ENCODE peak calls at places on chromosome 15, in four cellular contexts. H, D, E and N are unnamed samples.

GRCh38 chr15:52115598-52116427 is 3.2 kb upstream of the BCL2L10 start:
- DNase-seq in H (no peak), D (no peak), E (no peak), N (no peak)

GRCh38 chr15:84398763-84399701 is 163.5 kb downstream of the GOLGA6L4 start:
- DNase-seq in H (peak), D (no peak), E (no peak), N (no peak)

GRCh38 chr15:91335702-91336101 is 235.6 kb downstream of the SV2B start:
- DNase-seq in H (no peak), D (no peak), E (no peak), N (peak)

GRCh38 chr15:34853001-34853758 is 57.8 kb upstream of the ACTC1 start:
- DNase-seq in H (no peak), D (no peak), E (peak), N (no peak)

GRCh38 chr15:55743615-55743978 is 645 bp upstream of the PRTG start:
- DNase-seq in H (no peak), D (no peak), E (no peak), N (no peak)

GRCh38 chr15:86362556-86362955 is 282.9 kb downstream of the AGBL1 start:
- DNase-seq in H (no peak), D (no peak), E (peak), N (no peak)

GRCh38 chr15:72315706-72316370 is 4.1 kb downstream of the CELF6 start:
- DNase-seq in H (no peak), D (no peak), E (no peak), N (peak)

GRCh38 chr15:50907866-50908208 is 646 bp upstream of the AP4E1 start:
- DNase-seq in H (no peak), D (no peak), E (peak), N (no peak)

GRCh38 chr15:92053727-92054316 is 200.3 kb downstream of the SLCO3A1 start:
- DNase-seq in H (no peak), D (no peak), E (no peak), N (no peak)

GRCh38 chr15:101066501-101067408 is 147.6 kb downstream of the LRRK1 start:
- DNase-seq in H (no peak), D (no peak), E (no peak), N (peak)

GRCh38 chr15:28919201-28919627 is 33.4 kb downstream of the APBA2 start:
- DNase-seq in H (no peak), D (no peak), E (no peak), N (no peak)

GRCh38 chr15:101439285-101439919 is 50.1 kb downstream of the PCSK6 start:
- DNase-seq in H (no peak), D (no peak), E (peak), N (no peak)

GRCh38 chr15:70356062-70356860 is 258.5 kb upstream of the TLE3 start:
- DNase-seq in H (no peak), D (no peak), E (no peak), N (no peak)

GRCh38 chr15:42152921-42153680 is 3.3 kb downstream of the PLA2G4F start:
- DNase-seq in H (peak), D (no peak), E (no peak), N (no peak)

GRCh38 chr15:40279437-40280141 is 3.3 kb downstream of the ANKRD63 start:
- DNase-seq in H (peak), D (peak), E (peak), N (peak)

GRCh38 chr15:40282144-40282869 is 557 bp downstream of the ANKRD63 start:
- DNase-seq in H (no peak), D (no peak), E (peak), N (peak)

GRCh38 chr15:40280260-40281056 is 2.4 kb downstream of the ANKRD63 start:
- DNase-seq in H (no peak), D (no peak), E (no peak), N (no peak)

GRCh38 chr15:40282870-40283614 is at the start of gene ANKRD63:
- DNase-seq in H (no peak), D (no peak), E (no peak), N (no peak)

GRCh38 chr15:40281057-40281850 is 1.6 kb downstream of the ANKRD63 start:
- DNase-seq in H (no peak), D (no peak), E (no peak), N (no peak)
- H3K4me3 ChIP-seq in H (no peak), D (no peak), E (no peak), N (no peak)

GRCh38 chr15:67241132-67241855 is 13.2 kb downstream of the AAGAB start:
- DNase-seq in H (no peak), D (no peak), E (no peak), N (no peak)

GRCh38 chr15:67242665-67243064 is 11.8 kb downstream of the AAGAB start:
- DNase-seq in H (no peak), D (no peak), E (no peak), N (no peak)

GRCh38 chr15:67244966-67245478 is 9.4 kb downstream of the AAGAB start:
- DNase-seq in H (no peak), D (no peak), E (peak), N (no peak)

DNA sequence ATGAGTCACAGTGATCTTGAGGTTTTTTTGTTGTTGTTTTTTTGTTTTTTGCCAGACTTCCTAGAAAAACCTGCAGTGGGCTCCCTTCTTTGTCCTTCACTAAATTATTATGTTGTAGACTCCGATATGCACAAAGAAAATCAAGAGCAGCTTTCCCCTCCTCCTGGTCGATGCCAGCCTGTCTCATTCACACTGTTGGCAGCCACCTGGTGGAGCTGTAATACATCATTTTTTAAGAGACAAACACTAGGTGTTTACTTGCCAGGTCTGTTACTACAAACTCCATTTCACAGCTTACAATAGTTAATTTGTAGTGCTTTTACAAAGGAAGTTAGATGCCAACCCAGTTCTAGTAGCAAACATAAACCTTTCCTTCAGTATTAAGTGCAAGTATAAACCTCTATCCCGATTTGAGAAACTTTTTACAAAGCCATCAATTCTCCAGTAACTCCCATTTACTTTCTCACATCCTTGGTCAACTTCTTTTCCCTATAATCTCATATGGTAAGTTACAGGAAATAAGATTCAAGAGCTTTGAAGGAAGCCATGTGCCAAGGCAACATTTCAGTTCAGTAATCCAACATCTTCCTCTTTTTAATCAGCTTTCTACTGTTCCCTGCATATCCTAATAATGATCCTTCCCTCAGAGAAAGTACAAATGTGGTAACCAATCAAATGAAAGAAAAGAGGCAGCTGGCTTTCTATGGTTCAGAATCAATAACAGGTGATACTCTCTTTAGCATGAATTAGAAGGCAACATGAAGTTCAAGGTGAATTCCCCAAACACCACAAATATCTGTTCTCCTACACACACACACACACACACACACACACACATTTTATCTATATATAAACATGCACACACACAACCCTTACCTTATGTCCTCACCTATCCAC is 14.0 kb downstream of the AAGAB start:
- DNase-seq in H (no peak), D (no peak), E (no peak), N (peak)
- TF ChIP-seq CTCF in H (peak), D (peak), E (no peak), N (peak)

GRCh38 chr15:74427607-74428441 is 5.9 kb downstream of the SEMA7A start:
- DNase-seq in H (no peak), D (no peak), E (no peak), N (no peak)

GRCh38 chr15:74426404-74427281 is 7.1 kb downstream of the SEMA7A start:
- DNase-seq in H (no peak), D (no peak), E (no peak), N (no peak)

GRCh38 chr15:74429784-74430141 is 4.0 kb downstream of the SEMA7A start:
- DNase-seq in H (no peak), D (no peak), E (no peak), N (no peak)

GRCh38 chr15:74428970-74429783 is 4.6 kb downstream of the SEMA7A start:
- DNase-seq in H (no peak), D (no peak), E (no peak), N (no peak)

GRCh38 chr15:74428442-74428787 is 5.3 kb downstream of the SEMA7A start:
- DNase-seq in H (no peak), D (no peak), E (no peak), N (no peak)
- H3K4me3 ChIP-seq in H (no peak), D (no peak), E (no peak), N (no peak)

DNA sequence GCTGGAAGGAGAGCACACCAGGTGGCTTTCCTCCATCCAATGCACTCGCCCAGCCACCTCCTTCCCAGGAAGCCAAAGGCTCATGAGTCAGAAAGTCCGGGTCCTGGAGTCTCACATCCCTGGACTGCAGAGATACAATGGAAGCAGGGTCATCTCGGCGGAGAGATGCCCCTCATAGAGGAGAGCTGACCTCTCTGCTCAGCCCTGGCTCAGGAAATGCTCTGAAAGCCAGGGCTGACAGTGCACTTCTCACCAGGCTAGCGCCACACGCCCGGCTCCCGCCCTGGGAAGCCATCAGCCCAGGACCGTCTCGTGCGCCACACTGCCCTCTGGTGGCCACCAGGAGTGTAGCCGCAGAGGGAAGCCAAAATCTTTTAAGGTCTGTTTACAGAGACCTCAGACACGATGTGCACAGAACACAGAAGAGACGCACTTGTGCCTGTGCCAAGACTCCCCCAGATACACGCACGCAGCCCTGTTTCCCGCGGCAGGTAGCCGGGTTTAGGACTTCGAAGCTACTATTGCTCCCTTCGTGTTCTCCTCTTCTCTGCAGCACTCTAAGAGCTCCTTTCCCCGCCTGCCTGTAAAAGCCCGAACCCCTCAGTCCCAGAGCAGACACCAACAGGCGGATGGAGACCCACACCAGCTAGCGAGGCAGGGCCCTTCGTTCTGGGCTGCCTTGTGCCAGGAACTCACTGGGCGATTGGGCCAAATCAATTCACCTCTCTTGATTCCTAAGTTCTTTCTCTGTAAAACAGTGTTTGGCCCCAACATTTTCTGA is 9.7 kb downstream of the NTRK3 start:
- DNase-seq in H (peak), D (peak), E (peak), N (peak)
- TF ChIP-seq CTCF in H (peak), D (peak), E (peak), N (peak)

DNA sequence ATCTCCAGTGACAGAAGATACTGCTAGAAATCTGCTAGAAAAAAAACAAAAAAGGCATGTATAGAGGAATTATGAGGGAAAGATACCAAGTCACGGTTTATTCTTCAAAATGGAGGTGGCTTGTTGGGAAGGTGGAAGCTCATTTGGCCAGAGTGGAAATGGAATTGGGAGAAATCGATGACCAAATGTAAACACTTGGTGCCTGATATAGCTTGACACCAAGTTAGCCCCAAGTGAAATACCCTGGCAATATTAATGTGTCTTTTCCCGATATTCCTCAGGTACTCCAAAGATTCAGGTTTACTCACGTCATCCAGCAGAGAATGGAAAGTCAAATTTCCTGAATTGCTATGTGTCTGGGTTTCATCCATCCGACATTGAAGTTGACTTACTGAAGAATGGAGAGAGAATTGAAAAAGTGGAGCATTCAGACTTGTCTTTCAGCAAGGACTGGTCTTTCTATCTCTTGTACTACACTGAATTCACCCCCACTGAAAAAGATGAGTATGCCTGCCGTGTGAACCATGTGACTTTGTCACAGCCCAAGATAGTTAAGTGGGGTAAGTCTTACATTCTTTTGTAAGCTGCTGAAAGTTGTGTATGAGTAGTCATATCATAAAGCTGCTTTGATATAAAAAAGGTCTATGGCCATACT is 4.0 kb downstream of the B2M start:
- DNase-seq in H (no peak), D (no peak), E (no peak), N (no peak)
- H3K4me3 ChIP-seq in H (no peak), D (no peak), E (no peak), N (no peak)

GRCh38 chr15:32029862-32030781 is at the start of gene CHRNA7:
- DNase-seq in H (peak), D (peak), E (peak), N (peak)
- TF ChIP-seq CTCF in H (peak), D (no peak), E (no peak), N (no peak)

GRCh38 chr15:68410466-68411200 is 21.3 kb downstream of the ITGA11 start:
- DNase-seq in H (no peak), D (no peak), E (no peak), N (no peak)

GRCh38 chr15:68413363-68414255 is 18.4 kb downstream of the ITGA11 start:
- DNase-seq in H (no peak), D (no peak), E (no peak), N (no peak)

GRCh38 chr15:68412218-68412617 is 19.7 kb downstream of the ITGA11 start:
- DNase-seq in H (no peak), D (no peak), E (no peak), N (no peak)

GRCh38 chr15:68411276-68411675 is 20.7 kb downstream of the ITGA11 start:
- DNase-seq in H (no peak), D (no peak), E (no peak), N (no peak)

GRCh38 chr15:68411735-68412134 is 20.2 kb downstream of the ITGA11 start:
- DNase-seq in H (no peak), D (no peak), E (no peak), N (no peak)
- H3K4me3 ChIP-seq in H (no peak), D (no peak), E (no peak), N (no peak)

GRCh38 chr15:88255109-88255495 is 1.4 kb downstream of the NTRK3 start:
- DNase-seq in H (no peak), D (no peak), E (no peak), N (no peak)

GRCh38 chr15:88257311-88257901 is 867 bp upstream of the NTRK3 start:
- DNase-seq in H (peak), D (no peak), E (peak), N (peak)

GRCh38 chr15:88256261-88257230 is at the start of gene NTRK3:
- DNase-seq in H (no peak), D (no peak), E (peak), N (peak)

GRCh38 chr15:88255496-88256171 is 905 bp downstream of the NTRK3 start:
- DNase-seq in H (no peak), D (no peak), E (peak), N (peak)

GRCh38 chr15:88258021-88258641 is 1.6 kb upstream of the NTRK3 start:
- DNase-seq in H (peak), D (peak), E (peak), N (peak)
- TF ChIP-seq CTCF in H (peak), D (no peak), E (peak), N (peak)

GRCh38 chr15:78564743-78565096 is 600 bp upstream of the CHRNA5 start:
- DNase-seq in H (no peak), D (no peak), E (no peak), N (no peak)
- H3K4me3 ChIP-seq in H (no peak), D (peak), E (no peak), N (peak)

DNA sequence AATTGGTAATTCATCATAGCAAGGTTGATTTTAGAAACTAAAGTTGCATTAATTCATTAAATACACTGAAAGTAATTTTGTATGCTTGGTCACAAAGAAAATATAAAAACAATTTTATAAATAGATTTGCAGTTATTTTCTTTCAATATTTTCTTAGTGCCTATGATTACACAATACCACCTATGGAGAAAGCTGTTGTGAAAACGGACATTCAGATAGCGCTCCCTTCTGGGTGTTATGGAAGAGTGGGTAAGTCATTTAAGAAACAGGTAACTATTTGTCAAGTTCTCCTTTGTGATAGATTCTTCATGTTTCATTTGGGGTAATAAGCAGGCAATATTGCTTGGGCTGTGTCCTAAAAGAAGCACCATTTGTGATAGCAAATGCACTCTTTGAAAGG is 3.0 kb downstream of the DUT start:
- DNase-seq in H (no peak), D (no peak), E (no peak), N (no peak)
- TF ChIP-seq CTCF in H (no peak), D (no peak), E (no peak), N (peak)